ENCODE peak calls at places on chromosomes 6 and 20, in five cellular contexts. L is GM23338, R is HCT116, T is endothelial cell of umbilical vein, H is sigmoid colon. O is an unnamed sample.

GRCh38 chr6:137033828-137034227 is 10.9 kb downstream of the IL20RA start:
- DNase-seq in L (no peak), H (no peak), T (no peak), R (no peak), O (no peak)

GRCh38 chr20:9978395-9979004 is 56.3 kb upstream of the ANKEF1 start:
- DNase-seq in R (peak; percentile 79), L (peak; percentile 81), H (no peak), T (peak; percentile 87), O (peak; percentile 63)

GRCh38 chr20:20793570-20793969 is 81.1 kb upstream of the RALGAPA2 start:
- DNase-seq in R (no peak), L (no peak), T (no peak), H (no peak), O (no peak)

GRCh38 chr20:16945619-16946018 is 197.5 kb downstream of the OTOR start:
- DNase-seq in T (no peak), L (no peak), H (no peak), R (no peak), O (no peak)

GRCh38 chr6:155186052-155186658 is 77.7 kb upstream of the CLDN20 start:
- DNase-seq in H (no peak), T (peak; percentile 31), R (no peak), L (peak; percentile 41), O (no peak)

GRCh38 chr6:14274016-14274415 is 156.4 kb downstream of the CD83 start:
- DNase-seq in T (no peak), H (no peak), R (no peak), L (no peak), O (no peak)

GRCh38 chr20:14865169-14865568 is 527.8 kb upstream of the FLRT3 start:
- DNase-seq in R (no peak), T (no peak), L (no peak), H (no peak), O (no peak)

GRCh38 chr6:154500769-154501171 is 9.7 kb downstream of the CNKSR3 start:
- DNase-seq in R (no peak), T (peak; percentile 67), L (peak; percentile 72), H (no peak), O (no peak)

GRCh38 chr6:134911532-134911931 is 38.4 kb downstream of the ALDH8A1 start:
- DNase-seq in H (no peak), R (no peak), T (no peak), L (no peak), O (no peak)

GRCh38 chr6:14783594-14783993 is 462.3 kb upstream of the JARID2 start:
- DNase-seq in L (no peak), R (no peak), T (no peak), H (no peak), O (no peak)

GRCh38 chr20:39910536-39910935 is 778.5 kb downstream of the MAFB start:
- DNase-seq in L (no peak), R (no peak), H (peak; percentile 70), T (no peak), O (no peak)

GRCh38 chr20:62062661-62063600 is 2.8 kb downstream of the TAF4 start:
- DNase-seq in L (no peak), R (no peak), H (no peak), T (no peak), O (no peak)

GRCh38 chr20:40563296-40563950 is 125.6 kb downstream of the MAFB start:
- DNase-seq in R (peak; percentile 60), L (no peak), H (no peak), T (peak; percentile 35), O (peak; percentile 74)

GRCh38 chr6:27133281-27134227 is 113.9 kb upstream of the PRSS16 start:
- DNase-seq in L (peak; percentile 76), H (peak; percentile 77), T (peak; percentile 72), R (peak; percentile 69), O (peak; percentile 43)

GRCh38 chr6:107460074-107460631 is 789 bp upstream of the PDSS2 start:
- DNase-seq in R (no peak), T (no peak), H (no peak), L (peak; percentile 73), O (no peak)

GRCh38 chr6:117521785-117522502 is 39.5 kb downstream of the DCBLD1 start:
- DNase-seq in L (no peak), R (no peak), T (peak; percentile 47), H (no peak), O (no peak)

GRCh38 chr6:5367510-5367909 is 106.2 kb downstream of the FARS2 start:
- DNase-seq in L (no peak), R (no peak), T (no peak), H (no peak), O (no peak)

GRCh38 chr6:37456126-37456525 is 23.1 kb downstream of the CMTR1 start:
- DNase-seq in H (no peak), L (no peak), R (no peak), T (no peak), O (no peak)

GRCh38 chr6:159941286-159942113 is 27.4 kb upstream of the IGF2R start:
- DNase-seq in H (no peak), L (peak; percentile 43), R (peak; percentile 12), T (no peak), O (no peak)

GRCh38 chr6:121434037-121434770 is 1.2 kb upstream of the GJA1 start:
- DNase-seq in L (peak; percentile 32), R (no peak), T (no peak), H (no peak), O (no peak)

GRCh38 chr6:11975353-11975977 is 36.6 kb upstream of the HIVEP1 start:
- DNase-seq in L (no peak), T (no peak), H (no peak), R (no peak), O (peak; percentile 17)
- TF ChIP-seq POLR2AphosphoS5 in L (no peak), T (no peak), H (no peak), R (no peak), O (no peak)

DNA sequence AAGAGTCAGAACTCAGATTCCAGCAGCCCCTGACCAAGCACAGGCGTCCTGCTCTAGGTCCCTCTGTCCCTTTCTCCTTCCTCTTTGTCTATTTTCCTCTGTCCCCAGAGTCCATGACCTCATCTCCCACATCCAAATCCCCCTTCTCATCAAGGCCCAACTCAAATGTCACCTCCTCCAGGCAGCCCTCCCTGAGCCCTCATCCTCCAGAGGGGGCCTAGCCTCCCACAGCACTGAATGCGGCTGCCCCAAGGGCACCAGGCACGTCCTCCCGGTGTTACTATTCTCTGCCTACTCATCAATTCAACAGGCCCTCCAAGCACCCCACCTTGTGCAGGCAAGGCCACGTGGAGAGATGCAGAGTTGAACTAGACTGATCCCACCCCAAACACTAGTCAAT is 49.7 kb downstream of the GRM4 start:
- DNase-seq in R (no peak), H (no peak), L (no peak), T (no peak), O (no peak)
- TF ChIP-seq POLR2AphosphoS5 in R (no peak), H (no peak), L (no peak), T (no peak), O (no peak)

GRCh38 chr20:32007787-32008616 is 2.2 kb upstream of the CCM2L start:
- DNase-seq in H (no peak), L (peak; percentile 90), R (no peak), T (peak; percentile 80), O (no peak)
- TF ChIP-seq POLR2AphosphoS5 in H (peak; percentile 25), L (peak; percentile 54), R (no peak), T (peak; percentile 86), O (no peak)

GRCh38 chr6:81751388-81752083 is 945 bp downstream of the TENT5A start:
- DNase-seq in L (peak; percentile 52), R (peak; percentile 13), T (peak; percentile 37), H (peak; percentile 85), O (peak; percentile 44)
- TF ChIP-seq POLR2AphosphoS5 in L (no peak), R (no peak), T (no peak), H (peak; percentile 56), O (no peak)

DNA sequence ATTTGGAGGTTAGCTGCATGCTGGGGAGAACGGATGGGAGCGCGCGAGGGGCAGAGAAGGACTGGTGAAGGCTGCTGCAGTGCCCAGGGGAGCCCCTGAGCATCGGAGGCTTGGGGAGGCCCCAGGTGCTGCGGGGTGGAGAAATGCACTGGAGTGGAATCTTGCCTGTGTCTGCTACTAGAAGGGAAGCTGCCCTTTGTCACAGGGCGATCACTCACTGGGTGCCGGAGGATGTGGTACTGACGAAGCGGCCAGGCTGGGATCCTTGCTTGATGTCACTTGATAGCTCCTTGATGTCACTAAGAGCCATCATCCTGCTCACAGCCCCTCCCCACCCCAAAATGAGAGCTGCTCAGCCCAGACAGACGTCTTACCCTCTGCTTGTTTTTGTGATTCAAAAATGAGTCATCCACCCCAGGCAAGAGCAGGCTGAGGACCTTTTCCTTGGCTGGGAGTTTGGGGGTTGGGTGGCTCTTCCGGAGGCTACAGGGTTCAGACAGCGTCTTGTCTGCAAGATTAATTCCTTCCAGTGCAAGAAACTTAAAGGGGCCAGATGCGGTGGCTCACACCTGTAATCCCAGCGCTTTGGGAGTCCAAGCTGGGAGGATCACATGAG is 62.6 kb upstream of the PMEPA1 start:
- DNase-seq in H (peak; percentile 33), L (peak; percentile 47), T (peak; percentile 60), R (no peak), O (no peak)
- TF ChIP-seq POLR2AphosphoS5 in H (no peak), L (no peak), T (peak; percentile 36), R (no peak), O (no peak)

GRCh38 chr6:47153066-47153755 is 111.1 kb upstream of the ADGRF1 start:
- DNase-seq in H (no peak), R (no peak), T (no peak), L (peak; percentile 17), O (no peak)
- TF ChIP-seq POLR2AphosphoS5 in H (no peak), R (no peak), T (no peak), L (no peak), O (no peak)

GRCh38 chr6:4023240-4023639 is 55.7 kb downstream of the FAM217A start:
- DNase-seq in R (no peak), T (no peak), L (no peak), H (no peak), O (no peak)
- TF ChIP-seq POLR2AphosphoS5 in R (no peak), T (no peak), L (no peak), H (no peak), O (no peak)